ENCODE peak calls at places on chromosomes 12 and 14, in four cellular contexts. One of them, this sample, is unnamed. For H3K27me3, the result is how much of the 10 kb centered on the place peaks cover.

GRCh38 chr12:30794591-30795409 is 40.0 kb upstream of the CAPRIN2 start:
- DNase-seq in heart left ventricle: no peak
- DNase-seq in K562: peak
- DNase-seq in thyroid gland: no peak
- DNase-seq in this sample: no peak

GRCh38 chr14:75566752-75567151 is 11.7 kb upstream of the FLVCR2 start:
- DNase-seq in heart left ventricle: no peak
- DNase-seq in K562: no peak
- DNase-seq in thyroid gland: no peak
- DNase-seq in this sample: no peak

GRCh38 chr12:52675301-52675701 is 4.9 kb downstream of the KRT1 start:
- DNase-seq in heart left ventricle: no peak
- DNase-seq in K562: no peak
- DNase-seq in thyroid gland: no peak
- DNase-seq in this sample: no peak

GRCh38 chr12:66111605-66112004 is 18.9 kb downstream of the LLPH start:
- DNase-seq in heart left ventricle: no peak
- DNase-seq in K562: no peak
- DNase-seq in thyroid gland: no peak
- DNase-seq in this sample: no peak

GRCh38 chr14:26765768-26766550 is 168.1 kb upstream of the NOVA1 start:
- DNase-seq in heart left ventricle: peak
- DNase-seq in K562: no peak
- DNase-seq in thyroid gland: no peak
- DNase-seq in this sample: no peak

GRCh38 chr14:34750670-34751069 is 36.3 kb upstream of the CFL2 start:
- DNase-seq in heart left ventricle: no peak
- DNase-seq in K562: no peak
- DNase-seq in thyroid gland: no peak
- DNase-seq in this sample: no peak

GRCh38 chr12:24970177-24970576 is 21.3 kb upstream of the BCAT1 start:
- DNase-seq in heart left ventricle: no peak
- DNase-seq in K562: no peak
- DNase-seq in thyroid gland: no peak
- DNase-seq in this sample: no peak

GRCh38 chr12:94644622-94645021 is 5.7 kb downstream of the TMCC3 start:
- DNase-seq in heart left ventricle: no peak
- DNase-seq in K562: no peak
- DNase-seq in thyroid gland: peak
- DNase-seq in this sample: no peak

GRCh38 chr12:70982991-70983390 is 62.5 kb upstream of the PTPRR start:
- DNase-seq in heart left ventricle: no peak
- DNase-seq in K562: no peak
- DNase-seq in thyroid gland: no peak
- DNase-seq in this sample: no peak

GRCh38 chr12:108854055-108854452 is 3.3 kb downstream of the SSH1 start:
- DNase-seq in heart left ventricle: peak
- DNase-seq in K562: no peak
- DNase-seq in thyroid gland: peak
- DNase-seq in this sample: no peak

GRCh38 chr12:123601602-123602489 is at the start of gene DDX55:
- DNase-seq in heart left ventricle: peak
- DNase-seq in K562: peak
- DNase-seq in thyroid gland: peak
- DNase-seq in this sample: peak

GRCh38 chr12:23810327-23810902 is 139.1 kb downstream of the SOX5 start:
- DNase-seq in heart left ventricle: no peak
- DNase-seq in K562: peak
- DNase-seq in thyroid gland: no peak
- DNase-seq in this sample: no peak

GRCh38 chr12:40158592-40159111 is 52.8 kb upstream of the SLC2A13 start:
- DNase-seq in heart left ventricle: no peak
- DNase-seq in K562: no peak
- DNase-seq in thyroid gland: peak
- DNase-seq in this sample: no peak

GRCh38 chr14:32711103-32711680 is 227.5 kb upstream of the NPAS3 start:
- DNase-seq in heart left ventricle: no peak
- DNase-seq in K562: peak
- DNase-seq in thyroid gland: peak
- DNase-seq in this sample: no peak

GRCh38 chr12:114853003-114853529 is 169.1 kb upstream of the TBX3 start:
- DNase-seq in heart left ventricle: no peak
- DNase-seq in K562: no peak
- DNase-seq in thyroid gland: no peak
- DNase-seq in this sample: no peak

GRCh38 chr14:32940711-32941667 is 2.3 kb downstream of the NPAS3 start:
- DNase-seq in heart left ventricle: no peak
- DNase-seq in K562: no peak
- DNase-seq in thyroid gland: no peak
- DNase-seq in this sample: no peak

GRCh38 chr14:23361320-23361719 is 3.7 kb downstream of the EFS start:
- DNase-seq in heart left ventricle: no peak
- DNase-seq in K562: no peak
- DNase-seq in thyroid gland: no peak
- DNase-seq in this sample: no peak

GRCh38 chr12:82862069-82862841 is 175.5 kb downstream of the TMTC2 start:
- DNase-seq in heart left ventricle: no peak
- DNase-seq in K562: no peak
- DNase-seq in thyroid gland: no peak
- DNase-seq in this sample: no peak

GRCh38 chr12:104623920-104624319 is 167.2 kb downstream of the CHST11 start:
- DNase-seq in heart left ventricle: no peak
- DNase-seq in K562: no peak
- DNase-seq in thyroid gland: no peak
- DNase-seq in this sample: no peak

GRCh38 chr12:88665051-88665450 is 84.8 kb upstream of the KITLG start:
- DNase-seq in heart left ventricle: no peak
- DNase-seq in K562: no peak
- DNase-seq in thyroid gland: no peak
- DNase-seq in this sample: no peak

GRCh38 chr12:24649634-24650033 is 299.3 kb downstream of the BCAT1 start:
- DNase-seq in heart left ventricle: no peak
- DNase-seq in K562: no peak
- DNase-seq in thyroid gland: no peak
- DNase-seq in this sample: no peak

GRCh38 chr14:58752782-58753181 is 115.0 kb downstream of the DACT1 start:
- DNase-seq in heart left ventricle: peak
- DNase-seq in K562: no peak
- DNase-seq in thyroid gland: peak
- DNase-seq in this sample: peak

DNA sequence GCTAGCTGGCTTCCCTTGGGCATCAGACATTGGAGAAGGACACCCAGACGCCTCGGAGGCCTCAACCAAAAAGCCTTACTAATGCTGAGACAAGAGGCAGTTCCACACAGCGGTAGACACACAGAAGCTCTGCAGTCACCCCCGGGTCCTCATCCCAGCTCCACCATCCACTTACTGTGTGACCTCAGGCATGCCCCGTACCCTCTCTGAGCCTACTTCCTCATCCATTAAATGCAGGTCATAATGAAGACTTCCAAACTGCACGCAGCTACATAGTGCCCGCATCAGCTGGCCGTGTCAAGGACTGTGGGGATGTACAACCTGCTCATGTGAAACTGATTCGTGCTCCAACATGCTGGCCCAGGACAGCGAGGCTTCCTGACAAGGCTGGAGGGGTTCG is 72.3 kb downstream of the KDM2B start:
- DNase-seq in heart left ventricle: no peak
- DNase-seq in K562: no peak
- DNase-seq in thyroid gland: no peak
- DNase-seq in this sample: no peak
- TF ChIP-seq POLR2A in heart left ventricle: no peak
- TF ChIP-seq POLR2A in K562: no peak
- TF ChIP-seq POLR2A in thyroid gland: no peak
- TF ChIP-seq POLR2A in this sample: no peak

GRCh38 chr12:53956251-53956887 is 1.7 kb downstream of the HOXC12 start:
- DNase-seq in heart left ventricle: no peak
- DNase-seq in K562: no peak
- DNase-seq in thyroid gland: no peak
- DNase-seq in this sample: no peak
- H3K27me3 ChIP-seq in heart left ventricle: half or more
- H3K27me3 ChIP-seq in K562: half or more
- H3K27me3 ChIP-seq in thyroid gland: half or more
- H3K27me3 ChIP-seq in this sample: under half

GRCh38 chr14:105475269-105475915 is 771 bp downstream of the CRIP2 start:
- DNase-seq in heart left ventricle: peak
- DNase-seq in K562: no peak
- DNase-seq in thyroid gland: peak
- DNase-seq in this sample: no peak

GRCh38 chr14:105473677-105474477 is 744 bp upstream of the CRIP2 start:
- DNase-seq in heart left ventricle: peak
- DNase-seq in K562: peak
- DNase-seq in thyroid gland: peak
- DNase-seq in this sample: peak

GRCh38 chr14:105475916-105476845 is 1.6 kb downstream of the CRIP2 start:
- DNase-seq in heart left ventricle: peak
- DNase-seq in K562: no peak
- DNase-seq in thyroid gland: peak
- DNase-seq in this sample: no peak

GRCh38 chr14:105473033-105473676 is 1.5 kb upstream of the CRIP2 start:
- DNase-seq in heart left ventricle: peak
- DNase-seq in K562: no peak
- DNase-seq in thyroid gland: peak
- DNase-seq in this sample: no peak

GRCh38 chr14:105474478-105475268 is at the start of gene CRIP2:
- DNase-seq in heart left ventricle: peak
- DNase-seq in K562: peak
- DNase-seq in thyroid gland: peak
- DNase-seq in this sample: no peak
- TF ChIP-seq POLR2A in heart left ventricle: peak
- TF ChIP-seq POLR2A in K562: no peak
- TF ChIP-seq POLR2A in thyroid gland: peak
- TF ChIP-seq POLR2A in this sample: no peak

DNA sequence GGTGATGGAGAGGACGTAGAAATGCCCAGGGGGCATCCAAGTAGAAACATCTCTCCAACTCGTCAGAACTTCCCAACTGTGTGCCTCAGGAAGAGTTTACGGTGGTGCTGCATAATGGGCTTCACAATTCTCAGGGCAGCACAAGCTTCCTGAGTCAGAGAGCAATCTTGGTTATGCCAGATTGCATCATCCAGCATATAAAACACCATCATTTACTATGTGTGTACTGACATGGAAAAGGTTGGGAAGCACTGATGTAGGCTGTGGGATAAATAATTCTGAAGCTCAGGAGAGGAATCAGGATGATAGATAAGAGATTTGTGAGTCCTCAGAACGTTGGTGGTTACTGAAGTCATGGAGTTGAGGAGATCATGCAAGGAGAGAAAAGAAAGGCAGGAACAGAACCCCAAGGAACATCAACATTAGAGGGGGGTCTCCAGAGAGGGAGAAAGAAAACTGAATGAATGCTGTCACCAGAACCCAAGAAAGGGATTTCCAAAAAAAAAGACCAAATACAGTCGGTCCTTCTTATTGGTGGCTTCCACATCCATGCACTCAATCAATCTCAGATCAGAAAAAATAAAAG is 4.7 kb upstream of the NCKAP5L start:
- DNase-seq in heart left ventricle: no peak
- DNase-seq in K562: no peak
- DNase-seq in thyroid gland: no peak
- DNase-seq in this sample: no peak
- H3K27me3 ChIP-seq in heart left ventricle: under half
- H3K27me3 ChIP-seq in K562: under half
- H3K27me3 ChIP-seq in thyroid gland: under half
- H3K27me3 ChIP-seq in this sample: under half

This sample was measured in breast epithelium.